ENCODE peak calls at places on chromosomes 7 and 10, in ten cellular contexts. F is HFFc6; D is GM03348; Y is left cardiac atrium; C is GM20000; X is activated naive CD4-positive, alpha-beta T cell treated with anti-CD3 and anti-CD28 coated beads, Interleukin-2, amount 10 ng/mL, durations not matched to agents 7 days and 5 days; S is NB4; Q is esophagus squamous epithelium; Z is OCI-M1; G is MV-4-11. R is an unnamed sample.

GRCh38 chr7:6448943-6449543 is 1.3 kb upstream of the DAGLB start:
- DNase-seq in F (no peak), Q (no peak), G (no peak), Z (no peak), S (peak), D (no peak), C (no peak), Y (no peak), X (no peak), R (no peak)

GRCh38 chr7:140231779-140232491 is 55.2 kb upstream of the KDM7A start:
- DNase-seq in Z (no peak), D (no peak), Y (no peak), X (peak), Q (no peak), C (no peak), S (peak), F (no peak), G (no peak), R (peak)

GRCh38 chr7:55733584-55733983 is 129.0 kb downstream of the SEPTIN14 start:
- DNase-seq in Y (no peak), D (peak), Z (no peak), C (no peak), X (no peak), S (no peak), F (peak), G (no peak), Q (no peak), R (no peak)

GRCh38 chr7:137957887-137958286 is 44.0 kb downstream of the CREB3L2 start:
- DNase-seq in S (no peak), Y (peak), Z (no peak), D (no peak), F (no peak), C (no peak), G (no peak), Q (no peak), X (no peak), R (no peak)

GRCh38 chr7:99864041-99864440 is 12.8 kb downstream of the OR2AE1 start:
- DNase-seq in F (no peak), Y (no peak), X (no peak), S (no peak), D (no peak), Q (no peak), Z (peak), C (no peak), G (peak), R (no peak)

GRCh38 chr7:73730485-73730884 is 8.1 kb downstream of the ABHD11 start:
- DNase-seq in Q (no peak), Z (peak), Y (no peak), G (no peak), S (no peak), C (no peak), D (no peak), X (no peak), F (no peak), R (peak)

GRCh38 chr10:32142646-32143045 is 86.4 kb upstream of the KIF5B start:
- DNase-seq in S (no peak), Y (no peak), C (no peak), D (peak), F (peak), G (no peak), X (no peak), Z (no peak), Q (no peak), R (no peak)

GRCh38 chr10:803041-803741 is 113.7 kb upstream of the DIP2C start:
- DNase-seq in Q (no peak), G (no peak), D (no peak), X (peak), Y (no peak), Z (no peak), F (no peak), C (no peak), S (no peak), R (peak)

GRCh38 chr7:90931996-90932912 is 332.0 kb upstream of the FZD1 start:
- DNase-seq in D (peak), Z (no peak), Y (no peak), S (no peak), F (no peak), C (peak), Q (no peak), X (no peak), G (no peak), R (no peak)

GRCh38 chr10:5297466-5297865 is 67.3 kb upstream of the UCN3 start:
- DNase-seq in Y (peak), S (peak), G (peak), Q (no peak), X (peak), D (peak), C (no peak), F (no peak), Z (peak), R (no peak)

GRCh38 chr7:110480964-110481363 is 610.0 kb upstream of the LRRN3 start:
- DNase-seq in X (no peak), Y (no peak), Z (no peak), G (no peak), Q (no peak), D (no peak), S (no peak), C (no peak), F (no peak), R (no peak)

GRCh38 chr7:22240904-22241571 is 115.9 kb downstream of the RAPGEF5 start:
- DNase-seq in G (no peak), C (no peak), S (no peak), Q (no peak), X (no peak), Y (no peak), D (no peak), Z (no peak), F (no peak), R (no peak)

GRCh38 chr10:125001313-125002043 is 59.6 kb downstream of the ZRANB1 start:
- DNase-seq in Z (no peak), F (no peak), Y (peak), G (no peak), C (no peak), Q (no peak), D (no peak), S (no peak), X (no peak), R (peak)

GRCh38 chr7:84617265-84618030 is 422.9 kb upstream of the SEMA3A start:
- DNase-seq in Z (no peak), X (no peak), F (no peak), S (no peak), D (no peak), C (no peak), Y (no peak), G (no peak), Q (no peak), R (no peak)

GRCh38 chr10:24382979-24383663 is 174.2 kb downstream of the KIAA1217 start:
- DNase-seq in C (peak), S (no peak), Z (no peak), D (no peak), G (no peak), F (no peak), X (no peak), Q (no peak), Y (peak), R (peak)

GRCh38 chr7:116284390-116284789 is 74.1 kb downstream of the TES start:
- DNase-seq in Q (no peak), S (no peak), G (no peak), F (no peak), D (no peak), X (no peak), Y (no peak), C (no peak), Z (no peak), R (no peak)

GRCh38 chr7:139600306-139600705 is 76.8 kb downstream of the CLEC2L start:
- DNase-seq in X (no peak), Z (no peak), Q (no peak), G (no peak), S (no peak), D (no peak), C (no peak), F (no peak), Y (no peak), R (no peak)

GRCh38 chr10:31741473-31741872 is 187.2 kb downstream of the ARHGAP12 start:
- DNase-seq in G (no peak), F (no peak), S (no peak), Q (no peak), Z (no peak), D (no peak), X (no peak), C (no peak), Y (no peak), R (no peak)

GRCh38 chr10:31622993-31623392 is 304.0 kb downstream of the ZEB1 start:
- DNase-seq in Z (no peak), C (no peak), X (no peak), D (peak), S (no peak), Q (no peak), Y (no peak), G (no peak), F (peak), R (no peak)

GRCh38 chr10:102815790-102816549 is 21.2 kb downstream of the CYP17A1 start:
- DNase-seq in F (peak), X (no peak), G (peak), Y (peak), Z (no peak), C (no peak), S (peak), Q (no peak), D (peak), R (no peak)

GRCh38 chr10:124138195-124138882 is 44.9 kb upstream of the CHST15 start:
- DNase-seq in G (no peak), X (no peak), S (no peak), Z (no peak), D (no peak), F (peak), Y (no peak), Q (no peak), C (no peak), R (no peak)

GRCh38 chr10:96339956-96340904 is 18.6 kb downstream of the OPALIN start:
- DNase-seq in Q (no peak), C (peak), Z (peak), D (peak), F (peak), X (peak), S (peak), Y (peak), G (peak), R (peak)

GRCh38 chr10:100858742-100859141 is 54.0 kb upstream of the SLF2 start:
- DNase-seq in S (no peak), F (no peak), Y (no peak), G (no peak), Q (no peak), C (no peak), X (no peak), Z (no peak), D (no peak), R (no peak)

GRCh38 chr7:107173691-107174406 is 5.0 kb downstream of the HBP1 start:
- DNase-seq in Y (no peak), C (peak), S (no peak), X (no peak), G (no peak), F (no peak), Q (no peak), Z (peak), D (no peak), R (no peak)

GRCh38 chr10:74825033-74825370 is 1.4 kb upstream of the KAT6B start:
- DNase-seq in Y (peak), Q (no peak), X (no peak), Z (peak), C (no peak), S (peak), G (no peak), F (no peak), D (no peak), R (no peak)

GRCh38 chr10:62588116-62588515 is 213.9 kb downstream of the ZNF365 start:
- DNase-seq in Q (no peak), G (no peak), D (no peak), F (no peak), Z (no peak), X (no peak), Y (no peak), S (no peak), C (no peak), R (no peak)

GRCh38 chr7:148395292-148395691 is 195.3 kb upstream of the C7orf33 start:
- DNase-seq in Z (no peak), G (no peak), C (no peak), X (no peak), S (no peak), F (no peak), D (no peak), Q (no peak), Y (no peak), R (peak)

GRCh38 chr7:1620835-1621234 is 49.2 kb upstream of the ELFN1 start:
- DNase-seq in F (no peak), X (no peak), G (no peak), Y (no peak), Z (no peak), Q (no peak), D (no peak), C (no peak), S (no peak), R (no peak)

GRCh38 chr7:14738086-14738485 is 164.5 kb downstream of the DGKB start:
- DNase-seq in G (peak), C (no peak), Z (peak), D (no peak), Y (no peak), F (no peak), X (no peak), Q (no peak), S (peak), R (no peak)

GRCh38 chr10:66405566-66405965 is 520.3 kb upstream of the LRRTM3 start:
- DNase-seq in Y (no peak), Z (no peak), X (no peak), F (no peak), C (no peak), D (no peak), Q (no peak), S (no peak), G (no peak), R (no peak)

GRCh38 chr7:140059288-140060242 is 3.2 kb downstream of the PARP12 start:
- DNase-seq in C (no peak), D (peak), G (no peak), F (peak), S (peak), X (no peak), Q (no peak), Y (peak), Z (peak), R (no peak)

GRCh38 chr7:2180081-2180480 is 52.7 kb downstream of the MAD1L1 start:
- DNase-seq in D (no peak), G (no peak), Y (no peak), S (no peak), C (no peak), F (no peak), X (no peak), Q (no peak), Z (no peak), R (no peak)

GRCh38 chr7:135917721-135918120 is 59.4 kb downstream of the MTPN start:
- DNase-seq in S (peak), G (peak), Z (peak), Q (no peak), Y (no peak), X (no peak), F (no peak), D (no peak), C (no peak), R (no peak)

GRCh38 chr7:407706-408539 is 111.7 kb downstream of the PDGFA start:
- DNase-seq in D (no peak), Q (no peak), Z (no peak), F (no peak), G (no peak), X (no peak), S (no peak), Y (no peak), C (no peak), R (peak)

GRCh38 chr10:8298871-8299570 is 244.5 kb downstream of the GATA3 start:
- DNase-seq in D (no peak), S (no peak), Y (no peak), G (no peak), Q (no peak), C (no peak), Z (peak), F (no peak), X (no peak), R (no peak)

GRCh38 chr7:142847353-142847752 is 7.5 kb upstream of the EPHB6 start:
- DNase-seq in G (no peak), Z (no peak), F (no peak), D (no peak), X (no peak), S (no peak), C (no peak), Y (no peak), Q (no peak), R (no peak)

GRCh38 chr10:35216303-35216905 is 89.8 kb downstream of the CREM start:
- DNase-seq in Q (no peak), D (no peak), F (no peak), Z (no peak), S (peak), X (peak), G (peak), Y (peak), C (no peak), R (no peak)

GRCh38 chr7:30173058-30173897 is 38.5 kb downstream of the MTURN start:
- DNase-seq in X (no peak), Y (peak), G (peak), C (no peak), S (peak), D (peak), Z (peak), Q (no peak), F (peak), R (peak)

R was measured in endodermal cell.